ENCODE peak calls at places on chromosomes 13 and 19, in five cellular contexts. One of them, this sample, is unnamed.
A peak's percentile ranks its signal among the peaks of the same experiment; 100 is the strongest.

GRCh38 chr13:47109028-47109427 is 212.2 kb upstream of the HTR2A start:
- DNase-seq in stimulated activated CD8-positive, alpha-beta memory T cell treated with anti-CD3 and anti-CD28 coated beads, Interleukin-4, amount 100 ng/mL, for 1 hour: no peak
- DNase-seq in left ventricle myocardium inferior: no peak
- DNase-seq in HTR-8/SVneo: no peak
- DNase-seq in cardiac fibroblast: no peak
- DNase-seq in this sample: no peak

GRCh38 chr19:7789447-7789846 is 26.4 kb downstream of the CLEC4M start:
- DNase-seq in stimulated activated CD8-positive, alpha-beta memory T cell treated with anti-CD3 and anti-CD28 coated beads, Interleukin-4, amount 100 ng/mL, for 1 hour: no peak
- DNase-seq in left ventricle myocardium inferior: no peak
- DNase-seq in HTR-8/SVneo: no peak
- DNase-seq in cardiac fibroblast: no peak
- DNase-seq in this sample: no peak

GRCh38 chr13:33340631-33341030 is 55.1 kb upstream of the STARD13 start:
- DNase-seq in stimulated activated CD8-positive, alpha-beta memory T cell treated with anti-CD3 and anti-CD28 coated beads, Interleukin-4, amount 100 ng/mL, for 1 hour: no peak
- DNase-seq in left ventricle myocardium inferior: no peak
- DNase-seq in HTR-8/SVneo: no peak
- DNase-seq in cardiac fibroblast: peak; percentile 54
- DNase-seq in this sample: no peak

GRCh38 chr13:63208811-63209210 is 1793.2 kb upstream of the PCDH20 start:
- DNase-seq in stimulated activated CD8-positive, alpha-beta memory T cell treated with anti-CD3 and anti-CD28 coated beads, Interleukin-4, amount 100 ng/mL, for 1 hour: no peak
- DNase-seq in left ventricle myocardium inferior: no peak
- DNase-seq in HTR-8/SVneo: no peak
- DNase-seq in cardiac fibroblast: no peak
- DNase-seq in this sample: no peak

GRCh38 chr13:113499936-113500335 is 9.4 kb upstream of the DCUN1D2 start:
- DNase-seq in stimulated activated CD8-positive, alpha-beta memory T cell treated with anti-CD3 and anti-CD28 coated beads, Interleukin-4, amount 100 ng/mL, for 1 hour: no peak
- DNase-seq in left ventricle myocardium inferior: no peak
- DNase-seq in HTR-8/SVneo: no peak
- DNase-seq in cardiac fibroblast: no peak
- DNase-seq in this sample: no peak

GRCh38 chr13:26656919-26657318 is 99.4 kb downstream of the WASF3 start:
- DNase-seq in stimulated activated CD8-positive, alpha-beta memory T cell treated with anti-CD3 and anti-CD28 coated beads, Interleukin-4, amount 100 ng/mL, for 1 hour: no peak
- DNase-seq in left ventricle myocardium inferior: no peak
- DNase-seq in HTR-8/SVneo: peak; percentile 2
- DNase-seq in cardiac fibroblast: peak; percentile 56
- DNase-seq in this sample: no peak

GRCh38 chr19:50893047-50893737 is 18.0 kb downstream of the KLK4 start:
- DNase-seq in stimulated activated CD8-positive, alpha-beta memory T cell treated with anti-CD3 and anti-CD28 coated beads, Interleukin-4, amount 100 ng/mL, for 1 hour: no peak
- DNase-seq in left ventricle myocardium inferior: no peak
- DNase-seq in HTR-8/SVneo: no peak
- DNase-seq in cardiac fibroblast: no peak
- DNase-seq in this sample: no peak

GRCh38 chr13:46731535-46731934 is 65.4 kb downstream of the ESD start:
- DNase-seq in stimulated activated CD8-positive, alpha-beta memory T cell treated with anti-CD3 and anti-CD28 coated beads, Interleukin-4, amount 100 ng/mL, for 1 hour: no peak
- DNase-seq in left ventricle myocardium inferior: no peak
- DNase-seq in HTR-8/SVneo: no peak
- DNase-seq in cardiac fibroblast: no peak
- DNase-seq in this sample: no peak

GRCh38 chr13:26585136-26585535 is 27.7 kb downstream of the WASF3 start:
- DNase-seq in stimulated activated CD8-positive, alpha-beta memory T cell treated with anti-CD3 and anti-CD28 coated beads, Interleukin-4, amount 100 ng/mL, for 1 hour: no peak
- DNase-seq in left ventricle myocardium inferior: no peak
- DNase-seq in HTR-8/SVneo: no peak
- DNase-seq in cardiac fibroblast: no peak
- DNase-seq in this sample: no peak

GRCh38 chr19:13428352-13428751 is 77.9 kb downstream of the CACNA1A start:
- DNase-seq in stimulated activated CD8-positive, alpha-beta memory T cell treated with anti-CD3 and anti-CD28 coated beads, Interleukin-4, amount 100 ng/mL, for 1 hour: no peak
- DNase-seq in left ventricle myocardium inferior: no peak
- DNase-seq in HTR-8/SVneo: peak; percentile 30
- DNase-seq in cardiac fibroblast: peak; percentile 44
- DNase-seq in this sample: no peak

GRCh38 chr19:55259540-55260210 is 858 bp upstream of the PPP6R1 start:
- DNase-seq in stimulated activated CD8-positive, alpha-beta memory T cell treated with anti-CD3 and anti-CD28 coated beads, Interleukin-4, amount 100 ng/mL, for 1 hour: no peak
- DNase-seq in left ventricle myocardium inferior: no peak
- DNase-seq in HTR-8/SVneo: no peak
- DNase-seq in cardiac fibroblast: no peak
- DNase-seq in this sample: no peak

GRCh38 chr13:91154553-91154952 is 192.9 kb upstream of the MIR17HG start:
- DNase-seq in stimulated activated CD8-positive, alpha-beta memory T cell treated with anti-CD3 and anti-CD28 coated beads, Interleukin-4, amount 100 ng/mL, for 1 hour: no peak
- DNase-seq in left ventricle myocardium inferior: no peak
- DNase-seq in HTR-8/SVneo: no peak
- DNase-seq in cardiac fibroblast: no peak
- DNase-seq in this sample: no peak

GRCh38 chr13:28718186-28718537 is 608 bp downstream of the SLC46A3 start:
- DNase-seq in stimulated activated CD8-positive, alpha-beta memory T cell treated with anti-CD3 and anti-CD28 coated beads, Interleukin-4, amount 100 ng/mL, for 1 hour: no peak
- DNase-seq in left ventricle myocardium inferior: no peak
- DNase-seq in HTR-8/SVneo: no peak
- DNase-seq in cardiac fibroblast: peak; percentile 57
- DNase-seq in this sample: no peak

GRCh38 chr13:98504371-98504963 is 72.4 kb downstream of the STK24 start:
- DNase-seq in stimulated activated CD8-positive, alpha-beta memory T cell treated with anti-CD3 and anti-CD28 coated beads, Interleukin-4, amount 100 ng/mL, for 1 hour: no peak
- DNase-seq in left ventricle myocardium inferior: no peak
- DNase-seq in HTR-8/SVneo: no peak
- DNase-seq in cardiac fibroblast: no peak
- DNase-seq in this sample: no peak

GRCh38 chr13:79995334-79995733 is 345.6 kb downstream of the SPRY2 start:
- DNase-seq in stimulated activated CD8-positive, alpha-beta memory T cell treated with anti-CD3 and anti-CD28 coated beads, Interleukin-4, amount 100 ng/mL, for 1 hour: no peak
- DNase-seq in left ventricle myocardium inferior: no peak
- DNase-seq in HTR-8/SVneo: no peak
- DNase-seq in cardiac fibroblast: peak; percentile 66
- DNase-seq in this sample: no peak

GRCh38 chr13:54614729-54615128 is 1586.1 kb downstream of the OLFM4 start:
- DNase-seq in stimulated activated CD8-positive, alpha-beta memory T cell treated with anti-CD3 and anti-CD28 coated beads, Interleukin-4, amount 100 ng/mL, for 1 hour: no peak
- DNase-seq in left ventricle myocardium inferior: no peak
- DNase-seq in HTR-8/SVneo: no peak
- DNase-seq in cardiac fibroblast: no peak
- DNase-seq in this sample: no peak

GRCh38 chr19:9847087-9847671 is 12.1 kb downstream of the PIN1 start:
- DNase-seq in stimulated activated CD8-positive, alpha-beta memory T cell treated with anti-CD3 and anti-CD28 coated beads, Interleukin-4, amount 100 ng/mL, for 1 hour: no peak
- DNase-seq in left ventricle myocardium inferior: no peak
- DNase-seq in HTR-8/SVneo: peak; percentile 58
- DNase-seq in cardiac fibroblast: peak; percentile 93
- DNase-seq in this sample: no peak

GRCh38 chr19:13723206-13723605 is 41.1 kb upstream of the MRI1 start:
- DNase-seq in stimulated activated CD8-positive, alpha-beta memory T cell treated with anti-CD3 and anti-CD28 coated beads, Interleukin-4, amount 100 ng/mL, for 1 hour: no peak
- DNase-seq in left ventricle myocardium inferior: no peak
- DNase-seq in HTR-8/SVneo: no peak
- DNase-seq in cardiac fibroblast: peak; percentile 13
- DNase-seq in this sample: no peak

GRCh38 chr19:2478324-2478755 is 2.4 kb downstream of the GADD45B start:
- DNase-seq in stimulated activated CD8-positive, alpha-beta memory T cell treated with anti-CD3 and anti-CD28 coated beads, Interleukin-4, amount 100 ng/mL, for 1 hour: no peak
- DNase-seq in left ventricle myocardium inferior: peak; percentile 61
- DNase-seq in HTR-8/SVneo: no peak
- DNase-seq in cardiac fibroblast: peak; percentile 85
- DNase-seq in this sample: no peak

GRCh38 chr19:47045867-47046470 is 2.5 kb downstream of the TMEM160 start:
- DNase-seq in stimulated activated CD8-positive, alpha-beta memory T cell treated with anti-CD3 and anti-CD28 coated beads, Interleukin-4, amount 100 ng/mL, for 1 hour: no peak
- DNase-seq in left ventricle myocardium inferior: no peak
- DNase-seq in HTR-8/SVneo: no peak
- DNase-seq in cardiac fibroblast: no peak
- DNase-seq in this sample: no peak

GRCh38 chr19:33508941-33509614 is 12.5 kb downstream of the PEPD start:
- DNase-seq in stimulated activated CD8-positive, alpha-beta memory T cell treated with anti-CD3 and anti-CD28 coated beads, Interleukin-4, amount 100 ng/mL, for 1 hour: no peak
- DNase-seq in left ventricle myocardium inferior: no peak
- DNase-seq in HTR-8/SVneo: no peak
- DNase-seq in cardiac fibroblast: no peak
- DNase-seq in this sample: no peak

GRCh38 chr13:108877300-108877699 is 247.9 kb downstream of the MYO16 start:
- DNase-seq in stimulated activated CD8-positive, alpha-beta memory T cell treated with anti-CD3 and anti-CD28 coated beads, Interleukin-4, amount 100 ng/mL, for 1 hour: no peak
- DNase-seq in left ventricle myocardium inferior: no peak
- DNase-seq in HTR-8/SVneo: peak; percentile 4
- DNase-seq in cardiac fibroblast: peak; percentile 1
- DNase-seq in this sample: no peak

GRCh38 chr19:55493650-55494171 is 5.5 kb downstream of the SSC5D start:
- DNase-seq in stimulated activated CD8-positive, alpha-beta memory T cell treated with anti-CD3 and anti-CD28 coated beads, Interleukin-4, amount 100 ng/mL, for 1 hour: no peak
- DNase-seq in left ventricle myocardium inferior: no peak
- DNase-seq in HTR-8/SVneo: no peak
- DNase-seq in cardiac fibroblast: peak; percentile 60
- DNase-seq in this sample: no peak

GRCh38 chr13:20188649-20189553 is 3.8 kb downstream of the GJB2 start:
- DNase-seq in stimulated activated CD8-positive, alpha-beta memory T cell treated with anti-CD3 and anti-CD28 coated beads, Interleukin-4, amount 100 ng/mL, for 1 hour: no peak
- DNase-seq in left ventricle myocardium inferior: no peak
- DNase-seq in HTR-8/SVneo: no peak
- DNase-seq in cardiac fibroblast: no peak
- DNase-seq in this sample: no peak

GRCh38 chr19:56732974-56733373 is 61.4 kb upstream of the ZNF835 start:
- DNase-seq in stimulated activated CD8-positive, alpha-beta memory T cell treated with anti-CD3 and anti-CD28 coated beads, Interleukin-4, amount 100 ng/mL, for 1 hour: no peak
- DNase-seq in left ventricle myocardium inferior: no peak
- DNase-seq in HTR-8/SVneo: no peak
- DNase-seq in cardiac fibroblast: no peak
- DNase-seq in this sample: no peak

GRCh38 chr19:48835734-48836088 is 580 bp downstream of the HSD17B14 start:
- DNase-seq in stimulated activated CD8-positive, alpha-beta memory T cell treated with anti-CD3 and anti-CD28 coated beads, Interleukin-4, amount 100 ng/mL, for 1 hour: peak; percentile 88
- DNase-seq in left ventricle myocardium inferior: peak; percentile 92
- DNase-seq in HTR-8/SVneo: peak; percentile 90
- DNase-seq in cardiac fibroblast: peak; percentile 89
- DNase-seq in this sample: peak; percentile 91

GRCh38 chr19:39582442-39582841 is 19.9 kb upstream of the LGALS13 start:
- DNase-seq in stimulated activated CD8-positive, alpha-beta memory T cell treated with anti-CD3 and anti-CD28 coated beads, Interleukin-4, amount 100 ng/mL, for 1 hour: no peak
- DNase-seq in left ventricle myocardium inferior: no peak
- DNase-seq in HTR-8/SVneo: no peak
- DNase-seq in cardiac fibroblast: no peak
- DNase-seq in this sample: no peak

GRCh38 chr13:24032252-24032651 is 128.3 kb upstream of the SPATA13 start:
- DNase-seq in stimulated activated CD8-positive, alpha-beta memory T cell treated with anti-CD3 and anti-CD28 coated beads, Interleukin-4, amount 100 ng/mL, for 1 hour: no peak
- DNase-seq in left ventricle myocardium inferior: no peak
- DNase-seq in HTR-8/SVneo: no peak
- DNase-seq in cardiac fibroblast: peak; percentile 95
- DNase-seq in this sample: no peak

GRCh38 chr13:30866692-30867669 is 39.1 kb upstream of the MEDAG start:
- DNase-seq in stimulated activated CD8-positive, alpha-beta memory T cell treated with anti-CD3 and anti-CD28 coated beads, Interleukin-4, amount 100 ng/mL, for 1 hour: no peak
- DNase-seq in left ventricle myocardium inferior: no peak
- DNase-seq in HTR-8/SVneo: no peak
- DNase-seq in cardiac fibroblast: no peak
- DNase-seq in this sample: no peak

GRCh38 chr13:19089315-19089714 is 92.3 kb downstream of the TUBA3C start:
- DNase-seq in stimulated activated CD8-positive, alpha-beta memory T cell treated with anti-CD3 and anti-CD28 coated beads, Interleukin-4, amount 100 ng/mL, for 1 hour: no peak
- DNase-seq in left ventricle myocardium inferior: no peak
- DNase-seq in HTR-8/SVneo: no peak
- DNase-seq in cardiac fibroblast: no peak
- DNase-seq in this sample: no peak

GRCh38 chr19:54460230-54461005 is 3.2 kb downstream of the LENG9 start:
- DNase-seq in stimulated activated CD8-positive, alpha-beta memory T cell treated with anti-CD3 and anti-CD28 coated beads, Interleukin-4, amount 100 ng/mL, for 1 hour: no peak
- DNase-seq in left ventricle myocardium inferior: no peak
- DNase-seq in HTR-8/SVneo: no peak
- DNase-seq in cardiac fibroblast: no peak
- DNase-seq in this sample: no peak

GRCh38 chr13:32790731-32791130 is 204.5 kb downstream of the PDS5B start:
- DNase-seq in stimulated activated CD8-positive, alpha-beta memory T cell treated with anti-CD3 and anti-CD28 coated beads, Interleukin-4, amount 100 ng/mL, for 1 hour: no peak
- DNase-seq in left ventricle myocardium inferior: no peak
- DNase-seq in HTR-8/SVneo: no peak
- DNase-seq in cardiac fibroblast: no peak
- DNase-seq in this sample: no peak

GRCh38 chr19:18743281-18743825 is 47.8 kb downstream of the COMP start:
- DNase-seq in stimulated activated CD8-positive, alpha-beta memory T cell treated with anti-CD3 and anti-CD28 coated beads, Interleukin-4, amount 100 ng/mL, for 1 hour: no peak
- DNase-seq in left ventricle myocardium inferior: peak; percentile 79
- DNase-seq in HTR-8/SVneo: no peak
- DNase-seq in cardiac fibroblast: peak; percentile 81
- DNase-seq in this sample: no peak

GRCh38 chr19:6092329-6093286 is 17.7 kb downstream of the RFX2 start:
- DNase-seq in stimulated activated CD8-positive, alpha-beta memory T cell treated with anti-CD3 and anti-CD28 coated beads, Interleukin-4, amount 100 ng/mL, for 1 hour: no peak
- DNase-seq in left ventricle myocardium inferior: peak; percentile 84
- DNase-seq in HTR-8/SVneo: no peak
- DNase-seq in cardiac fibroblast: peak; percentile 82
- DNase-seq in this sample: no peak

GRCh38 chr13:43368003-43368402 is 344.6 kb downstream of the DNAJC15 start:
- DNase-seq in stimulated activated CD8-positive, alpha-beta memory T cell treated with anti-CD3 and anti-CD28 coated beads, Interleukin-4, amount 100 ng/mL, for 1 hour: no peak
- DNase-seq in left ventricle myocardium inferior: no peak
- DNase-seq in HTR-8/SVneo: peak; percentile 5
- DNase-seq in cardiac fibroblast: no peak
- DNase-seq in this sample: no peak

GRCh38 chr13:66222926-66223325 is 1007.2 kb downstream of the PCDH9 start:
- DNase-seq in stimulated activated CD8-positive, alpha-beta memory T cell treated with anti-CD3 and anti-CD28 coated beads, Interleukin-4, amount 100 ng/mL, for 1 hour: no peak
- DNase-seq in left ventricle myocardium inferior: no peak
- DNase-seq in HTR-8/SVneo: no peak
- DNase-seq in cardiac fibroblast: no peak
- DNase-seq in this sample: no peak

GRCh38 chr19:2648528-2648937 is 54.0 kb downstream of the GNG7 start:
- DNase-seq in stimulated activated CD8-positive, alpha-beta memory T cell treated with anti-CD3 and anti-CD28 coated beads, Interleukin-4, amount 100 ng/mL, for 1 hour: peak; percentile 36
- DNase-seq in left ventricle myocardium inferior: peak; percentile 69
- DNase-seq in HTR-8/SVneo: peak; percentile 83
- DNase-seq in cardiac fibroblast: peak; percentile 85
- DNase-seq in this sample: peak; percentile 71

GRCh38 chr13:109606404-109607028 is 179.9 kb downstream of the IRS2 start:
- DNase-seq in stimulated activated CD8-positive, alpha-beta memory T cell treated with anti-CD3 and anti-CD28 coated beads, Interleukin-4, amount 100 ng/mL, for 1 hour: no peak
- DNase-seq in left ventricle myocardium inferior: no peak
- DNase-seq in HTR-8/SVneo: no peak
- DNase-seq in cardiac fibroblast: peak; percentile 13
- DNase-seq in this sample: no peak

This sample was measured in GM19239.